ENCODE peak calls at places on chromosomes 1 and 21, in five cellular contexts. J is HTR-8/SVneo, U is T47D, G is GM18507, X is posterior vena cava. V is an unnamed sample.

GRCh38 chr1:149933208-149933607 is 3.5 kb downstream of the MTMR11 start:
- DNase-seq in J (no peak), U (no peak), G (no peak), X (no peak), V (no peak)

GRCh38 chr1:32508751-32509140 is 30.5 kb upstream of the ZBTB8A start:
- DNase-seq in J (no peak), U (no peak), G (no peak), X (no peak), V (no peak)

GRCh38 chr21:39137248-39138186 is 45.7 kb downstream of the PSMG1 start:
- DNase-seq in J (peak; percentile 26), U (no peak), G (no peak), X (no peak), V (no peak)

GRCh38 chr1:155504207-155504606 is 58.4 kb downstream of the ASH1L start:
- DNase-seq in J (peak; percentile 39), U (peak; percentile 23), G (no peak), X (no peak), V (no peak)

GRCh38 chr1:24683713-24684162 is 40.6 kb downstream of the SRRM1 start:
- DNase-seq in J (peak; percentile 77), U (no peak), G (no peak), X (no peak), V (no peak)

GRCh38 chr1:10975567-10976326 is 36.7 kb upstream of the TARDBP start:
- DNase-seq in J (peak; percentile 72), U (peak; percentile 31), G (no peak), X (no peak), V (no peak)

GRCh38 chr1:69121708-69122107 is 446.0 kb upstream of the LRRC7 start:
- DNase-seq in J (no peak), U (no peak), G (no peak), X (no peak), V (no peak)

GRCh38 chr1:6638226-6638625 is 13.6 kb downstream of the THAP3 start:
- DNase-seq in J (no peak), U (no peak), G (no peak), X (peak; percentile 96), V (no peak)

GRCh38 chr1:117178756-117179155 is 32.0 kb downstream of the VTCN1 start:
- DNase-seq in J (no peak), U (no peak), G (no peak), X (no peak), V (no peak)

GRCh38 chr21:43321111-43321510 is 105.8 kb downstream of the SIK1 start:
- DNase-seq in J (peak; percentile 75), U (no peak), G (no peak), X (no peak), V (no peak)

GRCh38 chr1:181064030-181064594 is 24.4 kb upstream of the IER5 start:
- DNase-seq in J (no peak), U (no peak), G (no peak), X (no peak), V (no peak)

GRCh38 chr1:17635811-17636210 is 96.3 kb downstream of the ARHGEF10L start:
- DNase-seq in J (no peak), U (no peak), G (no peak), X (no peak), V (no peak)

GRCh38 chr1:6248798-6249731 is 5.1 kb downstream of the HES3 start:
- DNase-seq in J (no peak), U (no peak), G (no peak), X (no peak), V (no peak)

GRCh38 chr1:103220503-103221095 is 112.3 kb upstream of the COL11A1 start:
- DNase-seq in J (no peak), U (no peak), G (no peak), X (no peak), V (no peak)

GRCh38 chr1:217846733-217847132 is 215.6 kb downstream of the SPATA17 start:
- DNase-seq in J (no peak), U (no peak), G (no peak), X (no peak), V (no peak)

GRCh38 chr1:149844096-149844495 is 55.3 kb upstream of the BOLA1 start:
- DNase-seq in J (no peak), U (no peak), G (no peak), X (no peak), V (no peak)

GRCh38 chr1:15336866-15337265 is 72.8 kb upstream of the EFHD2 start:
- DNase-seq in J (no peak), U (no peak), G (no peak), X (no peak), V (no peak)

GRCh38 chr1:104780470-104781078 is 1030.9 kb downstream of the AMY1C start:
- DNase-seq in J (peak; percentile 5), U (peak; percentile 32), G (peak; percentile 5), X (no peak), V (no peak)

GRCh38 chr1:54998677-54999076 is at the start of gene BSND:
- DNase-seq in J (no peak), U (no peak), G (no peak), X (no peak), V (no peak)

GRCh38 chr1:200972985-200973742 is 50.4 kb downstream of the KIF21B start:
- DNase-seq in J (no peak), U (no peak), G (no peak), X (no peak), V (no peak)

GRCh38 chr1:91166106-91166712 is 144.4 kb upstream of the ZNF644 start:
- DNase-seq in J (peak; percentile 50), U (peak; percentile 13), G (no peak), X (no peak), V (no peak)

GRCh38 chr1:220462756-220463155 is 65.2 kb upstream of the MARK1 start:
- DNase-seq in J (no peak), U (no peak), G (no peak), X (no peak), V (no peak)

GRCh38 chr1:1629430-1630190 is 2.4 kb upstream of the MMP23B start:
- DNase-seq in J (no peak), U (no peak), G (no peak), X (peak; percentile 83), V (peak; percentile 68)

GRCh38 chr1:33864460-33865389 is 846 bp downstream of the HMGB4 start:
- DNase-seq in J (no peak), U (no peak), G (no peak), X (no peak), V (no peak)

GRCh38 chr1:7659514-7659913 is 111.6 kb upstream of the VAMP3 start:
- DNase-seq in J (no peak), U (no peak), G (no peak), X (no peak), V (no peak)